ENCODE peak calls at places on chromosomes 3 and 15, in four cellular contexts. D is breast epithelium, X is heart left ventricle, Q is HepG2. V is an unnamed sample.

GRCh38 chr3:159732172-159733111 is 256.2 kb upstream of the IL12A start:
- DNase-seq in D (peak; percentile 47), X (peak; percentile 34), Q (no peak), V (peak; percentile 34)

GRCh38 chr3:125119752-125120369 is 64.1 kb upstream of the HEG1 start:
- DNase-seq in D (no peak), X (no peak), Q (no peak), V (no peak)

GRCh38 chr3:60086811-60087210 is 1037.0 kb upstream of the CFAP20DC start:
- DNase-seq in D (no peak), X (no peak), Q (peak; percentile 1), V (no peak)

GRCh38 chr3:57756528-57757401 is 656 bp downstream of the SLMAP start:
- DNase-seq in D (peak; percentile 51), X (peak; percentile 57), Q (peak; percentile 40), V (peak; percentile 56)

GRCh38 chr3:101216710-101217457 is 103.5 kb downstream of the IMPG2 start:
- DNase-seq in D (peak; percentile 30), X (peak; percentile 69), Q (no peak), V (peak; percentile 58)

GRCh38 chr3:180802837-180803236 is 109.6 kb upstream of the FXR1 start:
- DNase-seq in D (no peak), X (no peak), Q (peak; percentile 28), V (no peak)

GRCh38 chr3:109353057-109353456 is 15.7 kb upstream of the DPPA4 start:
- DNase-seq in D (no peak), X (no peak), Q (no peak), V (no peak)

GRCh38 chr3:3137526-3137925 is 10.8 kb downstream of the TRNT1 start:
- DNase-seq in D (no peak), X (no peak), Q (no peak), V (no peak)

GRCh38 chr15:31266712-31267111 is 59.9 kb upstream of the KLF13 start:
- DNase-seq in D (peak; percentile 14), X (no peak), Q (no peak), V (peak; percentile 28)

GRCh38 chr15:74956648-74957300 is at the start of gene RPP25:
- DNase-seq in D (peak; percentile 43), X (peak; percentile 78), Q (peak; percentile 27), V (peak; percentile 79)

GRCh38 chr15:93862791-93863190 is 368.6 kb upstream of the MCTP2 start:
- DNase-seq in D (no peak), X (peak; percentile 38), Q (no peak), V (peak; percentile 35)

GRCh38 chr3:182104811-182105316 is 393.1 kb downstream of the SOX2 start:
- DNase-seq in D (no peak), X (no peak), Q (no peak), V (no peak)

GRCh38 chr3:15750143-15750542 is 47.6 kb downstream of the ANKRD28 start:
- DNase-seq in D (no peak), X (no peak), Q (no peak), V (no peak)

GRCh38 chr15:100194955-100195354 is 146.8 kb downstream of the ADAMTS17 start:
- DNase-seq in D (no peak), X (no peak), Q (no peak), V (no peak)

GRCh38 chr3:147431746-147432145 is 22.6 kb downstream of the ZIC1 start:
- DNase-seq in D (no peak), X (no peak), Q (no peak), V (no peak)

GRCh38 chr15:89665449-89666146 is 10.3 kb upstream of the KIF7 start:
- DNase-seq in D (no peak), X (peak; percentile 81), Q (no peak), V (no peak)

GRCh38 chr15:70526221-70526973 is 237.0 kb downstream of the UACA start:
- DNase-seq in D (peak; percentile 76), X (no peak), Q (no peak), V (no peak)

GRCh38 chr3:62088472-62089104 is 284.8 kb downstream of the FEZF2 start:
- DNase-seq in D (no peak), X (no peak), Q (no peak), V (no peak)

GRCh38 chr3:179735321-179735720 is 82.5 kb downstream of the USP13 start:
- DNase-seq in D (no peak), X (no peak), Q (no peak), V (no peak)

GRCh38 chr3:149600619-149601018 is 57.2 kb downstream of the WWTR1 start:
- DNase-seq in D (no peak), X (no peak), Q (no peak), V (no peak)

GRCh38 chr3:149608987-149609386 is 48.8 kb downstream of the WWTR1 start:
- DNase-seq in D (no peak), X (no peak), Q (no peak), V (no peak)

GRCh38 chr3:149603126-149604074 is 54.4 kb downstream of the WWTR1 start:
- DNase-seq in D (no peak), X (no peak), Q (no peak), V (no peak)

GRCh38 chr3:149605902-149606301 is 51.9 kb downstream of the WWTR1 start:
- DNase-seq in D (no peak), X (no peak), Q (no peak), V (no peak)

GRCh38 chr3:149604125-149604851 is 53.5 kb downstream of the WWTR1 start:
- DNase-seq in D (no peak), X (no peak), Q (no peak), V (no peak)
- H3K4me1 ChIP-seq in D (peaks cover 6% of the 10 kb centered on the region), X (peaks cover 17% of the 10 kb centered on the region), Q (peaks cover 99% of the 10 kb centered on the region), V (peaks cover 8% of the 10 kb centered on the region)

GRCh38 chr3:71211083-71211482 is 372.4 kb downstream of the FOXP1 start:
- DNase-seq in D (no peak), X (no peak), Q (no peak), V (no peak)

GRCh38 chr3:71208273-71209095 is 375.0 kb downstream of the FOXP1 start:
- DNase-seq in D (no peak), X (no peak), Q (peak; percentile 98), V (no peak)

GRCh38 chr3:71206821-71207220 is 376.7 kb downstream of the FOXP1 start:
- DNase-seq in D (no peak), X (no peak), Q (no peak), V (no peak)

GRCh38 chr3:71207632-71208031 is 375.9 kb downstream of the FOXP1 start:
- DNase-seq in D (no peak), X (no peak), Q (peak; percentile 86), V (no peak)

DNA sequence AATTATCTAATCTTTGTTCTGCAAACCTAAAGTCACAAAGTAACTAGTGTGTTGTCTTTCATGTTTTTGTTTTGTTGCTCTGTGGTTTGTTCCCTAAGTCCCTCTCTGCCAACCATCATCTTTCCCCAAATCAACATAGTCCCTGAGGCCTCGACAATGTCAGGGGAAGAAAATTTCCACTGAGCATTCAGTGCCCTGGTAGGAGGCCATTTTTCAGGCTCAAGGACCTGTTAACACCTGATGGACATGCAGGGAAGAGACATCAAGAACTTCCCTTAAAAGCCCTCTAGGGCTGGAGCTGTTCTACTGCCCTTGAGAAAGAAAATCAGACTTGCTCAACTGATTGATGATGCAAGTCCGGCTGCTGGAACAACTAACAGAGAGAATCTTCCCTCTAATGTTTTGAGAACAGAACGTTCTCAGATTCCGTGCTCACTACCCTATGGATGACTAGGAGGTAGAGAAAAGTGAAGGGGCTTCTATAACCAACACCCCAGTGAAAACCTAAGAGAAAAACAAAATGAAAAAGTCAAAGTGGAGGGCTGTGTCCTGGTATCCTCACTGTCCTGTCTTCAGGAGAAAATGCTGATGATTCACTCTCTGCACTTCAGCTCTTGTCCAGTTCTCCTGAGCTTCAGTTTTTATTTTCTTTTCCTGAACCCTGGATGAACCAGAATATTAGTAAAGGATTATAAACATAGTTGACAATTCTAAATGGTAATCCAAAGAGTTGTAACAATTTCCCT is 373.1 kb downstream of the FOXP1 start:
- DNase-seq in D (peak; percentile 24), X (no peak), Q (peak; percentile 87), V (peak; percentile 61)
- H3K27ac ChIP-seq in D (peak overlapping the region; percentile 78), X (peak overlapping the region; percentile 45), Q (peak overlapping the region; percentile 99), V (peak overlapping the region; percentile 38)

GRCh38 chr3:50777680-50778079 is 103.0 kb downstream of the DOCK3 start:
- DNase-seq in D (no peak), X (no peak), Q (no peak), V (no peak)
- H3K4me3 ChIP-seq in D (no peak overlapping the region), X (no peak overlapping the region), Q (no peak overlapping the region), V (no peak overlapping the region)

GRCh38 chr3:29313981-29314726 is 33.3 kb downstream of the RBMS3 start:
- DNase-seq in D (no peak), X (no peak), Q (no peak), V (no peak)
- H3K4me1 ChIP-seq in D (no peaks in the 10 kb centered on the region), X (peaks cover 19% of the 10 kb centered on the region), Q (no peaks in the 10 kb centered on the region), V (no peaks in the 10 kb centered on the region)

GRCh38 chr15:49538520-49538919 is 82.1 kb downstream of the FAM227B start:
- DNase-seq in D (no peak), X (no peak), Q (no peak), V (no peak)
- H3K27ac ChIP-seq in D (no peak overlapping the region), X (no peak overlapping the region), Q (no peak overlapping the region), V (no peak overlapping the region)

GRCh38 chr15:58410353-58410752 is 21.4 kb upstream of the LIPC start:
- DNase-seq in D (no peak), X (no peak), Q (no peak), V (no peak)
- H3K4me3 ChIP-seq in D (peak overlapping the region; percentile 24), X (peak overlapping the region; percentile 52), Q (peak overlapping the region; percentile 24), V (no peak overlapping the region)